ENCODE peak calls at places on chromosome 21, in five cellular contexts. G, O, X, D and E are unnamed samples.

GRCh38 chr21:33848252-33848953 is 67.2 kb downstream of the ATP5PO start:
- DNase-seq in G (no peak), O (no peak), X (no peak), D (no peak), E (no peak)

GRCh38 chr21:45976666-45977335 is 4.8 kb upstream of the COL6A1 start:
- DNase-seq in O (no peak), D (peak), X (peak), G (no peak), E (no peak)

GRCh38 chr21:37753122-37753599 is 163.1 kb downstream of the KCNJ6 start:
- DNase-seq in O (no peak), D (no peak), G (no peak), X (no peak), E (no peak)

GRCh38 chr21:21712761-21713558 is 714.8 kb downstream of the NCAM2 start:
- DNase-seq in O (peak), X (no peak), G (no peak), D (no peak), E (no peak)

GRCh38 chr21:29366532-29366931 is 67.8 kb downstream of the BACH1 start:
- DNase-seq in D (no peak), O (no peak), G (no peak), X (no peak), E (no peak)

GRCh38 chr21:41684381-41685245 is 82.2 kb downstream of the RIPK4 start:
- DNase-seq in G (peak), X (peak), D (no peak), O (peak), E (no peak)

GRCh38 chr21:45161039-45161945 is 86.9 kb downstream of the ADARB1 start:
- DNase-seq in D (no peak), O (no peak), X (no peak), G (no peak), E (no peak)

GRCh38 chr21:28615276-28615675 is 377.4 kb downstream of the LTN1 start:
- DNase-seq in O (peak), D (no peak), X (no peak), G (no peak), E (no peak)

GRCh38 chr21:44699502-44700001 is 2.6 kb downstream of the KRTAP10-12 start:
- DNase-seq in G (no peak), D (no peak), X (no peak), O (no peak), E (no peak)

GRCh38 chr21:35179990-35180557 is 131.0 kb upstream of the RUNX1 start:
- DNase-seq in O (peak), X (no peak), D (no peak), G (no peak), E (no peak)

GRCh38 chr21:33732038-33732437 is 89.7 kb downstream of the ITSN1 start:
- DNase-seq in O (no peak), D (no peak), G (no peak), X (no peak), E (no peak)

GRCh38 chr21:35484032-35484431 is 434.9 kb upstream of the RUNX1 start:
- DNase-seq in G (no peak), X (no peak), D (no peak), O (no peak), E (no peak)

GRCh38 chr21:45533731-45534571 is 8.3 kb downstream of the SLC19A1 start:
- DNase-seq in G (no peak), X (peak), D (no peak), O (no peak), E (peak)

GRCh38 chr21:37564924-37565529 is 198.5 kb downstream of the DYRK1A start:
- DNase-seq in D (no peak), G (no peak), O (peak), X (no peak), E (no peak)

GRCh38 chr21:45769239-45769758 is 125.8 kb downstream of the PCBP3 start:
- DNase-seq in G (no peak), O (no peak), D (no peak), X (no peak), E (peak)

GRCh38 chr21:34128124-34128523 is 54.7 kb downstream of the MRPS6 start:
- DNase-seq in D (peak), G (no peak), O (no peak), X (no peak), E (no peak)

DNA sequence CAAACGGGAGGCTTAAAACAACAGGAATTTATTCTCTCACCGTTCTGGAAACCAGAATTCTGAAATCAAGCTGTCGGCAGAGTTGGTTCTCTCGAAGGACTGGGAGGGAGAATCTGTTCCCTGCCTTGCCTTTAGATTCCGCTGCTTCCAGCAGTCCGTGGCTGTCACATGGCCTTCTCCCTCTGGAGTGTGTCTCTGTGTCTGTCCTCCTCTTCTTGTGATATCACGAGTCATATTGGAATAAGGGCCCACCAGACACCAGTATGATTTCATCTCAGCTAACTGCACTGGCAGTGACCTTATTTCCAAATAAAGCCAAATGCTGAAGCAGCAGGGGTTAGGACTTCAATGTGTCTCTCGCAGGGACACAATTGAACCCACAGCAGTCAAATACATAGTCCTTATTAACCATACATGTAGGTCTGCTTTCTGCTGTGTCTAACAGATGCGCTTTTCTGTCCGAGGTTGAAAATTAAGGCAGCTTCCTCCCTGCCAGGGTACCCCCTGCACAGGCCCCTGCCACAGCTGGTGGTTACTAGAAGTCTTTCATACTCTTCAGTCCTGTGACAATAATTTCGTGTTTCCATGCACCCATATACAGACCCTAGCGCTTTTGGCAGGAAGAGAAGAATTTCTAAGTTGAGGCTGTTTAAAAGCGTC is 182.0 kb downstream of the ETS2 start:
- DNase-seq in D (no peak), X (no peak), G (no peak), O (no peak), E (no peak)
- H3K27ac ChIP-seq in D (peak), X (no peak), G (peak), O (no peak), E (peak)

GRCh38 chr21:26845750-26846035 is 484 bp upstream of the ADAMTS1 start:
- DNase-seq in O (no peak), G (no peak), X (no peak), D (no peak), E (no peak)

GRCh38 chr21:26845066-26845749 is at the start of gene ADAMTS1:
- DNase-seq in O (peak), X (peak), D (peak), G (peak), E (peak)

GRCh38 chr21:26842976-26843911 is 2.0 kb downstream of the ADAMTS1 start:
- DNase-seq in O (peak), D (peak), G (peak), X (peak), E (peak)

GRCh38 chr21:26843912-26844257 is 1.3 kb downstream of the ADAMTS1 start:
- DNase-seq in O (peak), D (no peak), X (no peak), G (no peak), E (no peak)

GRCh38 chr21:26844258-26845065 is 747 bp downstream of the ADAMTS1 start:
- DNase-seq in O (peak), D (peak), X (peak), G (peak), E (peak)
- TF ChIP-seq POLR2A in O (no peak), D (no peak), X (no peak), G (no peak), E (no peak)

GRCh38 chr21:31728191-31728590 is 3.7 kb downstream of the SCAF4 start:
- DNase-seq in X (no peak), O (no peak), D (no peak), G (no peak), E (no peak)

GRCh38 chr21:31725202-31725840 is 6.6 kb downstream of the SCAF4 start:
- DNase-seq in O (no peak), X (no peak), D (no peak), G (no peak), E (no peak)

GRCh38 chr21:31727181-31727580 is 4.7 kb downstream of the SCAF4 start:
- DNase-seq in O (no peak), X (no peak), G (no peak), D (no peak), E (no peak)

GRCh38 chr21:31724552-31724951 is 7.4 kb downstream of the SCAF4 start:
- DNase-seq in O (no peak), G (no peak), X (no peak), D (no peak), E (no peak)

GRCh38 chr21:31726407-31726806 is 5.5 kb downstream of the SCAF4 start:
- DNase-seq in X (no peak), D (no peak), G (no peak), O (no peak), E (no peak)
- H3K27ac ChIP-seq in X (no peak), D (no peak), G (no peak), O (no peak), E (no peak)

DNA sequence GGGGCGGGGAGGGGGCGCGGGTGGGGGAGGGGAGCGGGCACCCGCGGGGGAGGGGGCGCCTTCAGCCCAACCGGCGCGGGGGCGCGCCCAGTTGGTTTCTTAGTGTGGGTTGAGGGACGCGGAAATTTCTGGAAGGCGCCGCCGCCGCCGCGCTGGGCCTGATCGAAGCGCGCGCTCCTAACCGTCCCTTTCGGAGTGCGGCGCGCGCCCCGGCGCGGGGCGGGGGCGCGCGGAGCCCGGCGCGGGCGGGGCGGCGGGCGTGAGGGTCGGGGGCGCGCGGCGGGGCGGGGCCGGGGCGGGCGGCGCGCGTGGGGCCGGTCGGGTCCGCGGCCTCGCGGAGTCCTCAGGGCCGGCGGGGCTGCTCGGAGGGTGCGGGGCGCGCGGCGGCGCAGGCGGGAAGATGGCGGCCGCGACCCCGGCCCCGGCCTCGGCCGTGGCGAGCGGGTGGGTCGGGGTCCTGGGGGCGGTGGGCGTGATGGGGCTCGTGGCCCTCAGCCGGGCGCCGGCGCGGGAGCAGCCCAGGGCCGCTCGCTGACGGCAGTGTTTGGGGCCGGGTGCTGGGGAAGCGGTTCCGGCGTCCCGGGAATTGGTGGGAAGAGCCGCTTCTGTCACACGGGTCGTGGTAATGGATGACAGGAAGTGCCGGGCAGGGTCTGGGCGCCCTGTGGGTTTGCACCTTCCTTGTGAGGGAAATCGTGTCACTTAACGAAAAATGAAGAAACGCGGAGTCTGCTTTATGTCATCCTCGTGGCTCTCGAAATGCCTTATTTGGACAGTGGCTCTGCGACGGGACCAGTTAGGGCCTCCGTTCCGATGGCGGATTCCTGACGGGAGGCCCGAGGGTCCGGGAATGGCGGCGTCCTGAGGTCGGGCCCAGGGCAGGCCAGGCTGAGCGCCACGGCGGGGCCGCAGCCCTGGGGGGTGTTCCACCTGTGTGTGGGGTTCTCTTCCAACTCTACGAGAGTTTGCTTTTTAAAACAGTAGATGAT is 764 bp downstream of the PKNOX1 start:
- DNase-seq in X (no peak), G (peak), O (peak), D (peak), E (peak)
- TF ChIP-seq POLR2A in X (peak), G (no peak), O (peak), D (no peak), E (no peak)

GRCh38 chr21:17527711-17528110 is 14.9 kb downstream of the CXADR start:
- DNase-seq in G (no peak), D (no peak), O (no peak), X (no peak), E (no peak)

GRCh38 chr21:17529648-17530047 is 16.8 kb downstream of the CXADR start:
- DNase-seq in X (no peak), D (no peak), G (no peak), O (no peak), E (no peak)

GRCh38 chr21:17526771-17527170 is 13.9 kb downstream of the CXADR start:
- DNase-seq in O (no peak), D (no peak), G (no peak), X (no peak), E (no peak)

GRCh38 chr21:17524635-17525034 is 11.8 kb downstream of the CXADR start:
- DNase-seq in G (no peak), D (no peak), X (no peak), O (no peak), E (no peak)

GRCh38 chr21:17527240-17527639 is 14.4 kb downstream of the CXADR start:
- DNase-seq in G (peak), O (peak), D (no peak), X (no peak), E (no peak)
- H3K27ac ChIP-seq in G (no peak), O (no peak), D (no peak), X (no peak), E (no peak)